ENCODE peak calls at places on chromosomes 5 and 9, in six cellular contexts. R is fibroblast of lung, S is aorta, K is cardiac fibroblast, V is mammary epithelial cell, H is HFF-Myc. D is an unnamed sample.

GRCh38 chr5:12614608-12615007 is 710.4 kb upstream of the CTNND2 start:
- DNase-seq in R (no peak), S (no peak), K (no peak), V (no peak), H (no peak), D (no peak)

GRCh38 chr9:70406446-70406862 is 8.0 kb downstream of the KLF9 start:
- DNase-seq in R (peak), S (no peak), K (peak), V (no peak), H (no peak), D (no peak)

GRCh38 chr5:77028631-77029375 is 1.4 kb upstream of the AGGF1 start:
- DNase-seq in R (no peak), S (no peak), K (no peak), V (no peak), H (no peak), D (no peak)

GRCh38 chr9:86948153-86948929 is 1.0 kb upstream of the GAS1 start:
- DNase-seq in R (peak), S (peak), K (peak), V (peak), H (no peak), D (peak)

GRCh38 chr9:98570663-98571440 is 137.9 kb downstream of the GABBR2 start:
- DNase-seq in R (no peak), S (no peak), K (no peak), V (no peak), H (no peak), D (no peak)

GRCh38 chr9:75889577-75889976 is 896 bp upstream of the PCSK5 start:
- DNase-seq in R (no peak), S (no peak), K (no peak), V (no peak), H (no peak), D (no peak)

GRCh38 chr5:141363952-141364660 is at the start of gene PCDHGA5:
- DNase-seq in R (peak), S (peak), K (peak), V (no peak), H (no peak), D (no peak)

GRCh38 chr5:105172918-105173317 is 1610.3 kb upstream of the NUDT12 start:
- DNase-seq in R (no peak), S (no peak), K (no peak), V (no peak), H (no peak), D (no peak)

DNA sequence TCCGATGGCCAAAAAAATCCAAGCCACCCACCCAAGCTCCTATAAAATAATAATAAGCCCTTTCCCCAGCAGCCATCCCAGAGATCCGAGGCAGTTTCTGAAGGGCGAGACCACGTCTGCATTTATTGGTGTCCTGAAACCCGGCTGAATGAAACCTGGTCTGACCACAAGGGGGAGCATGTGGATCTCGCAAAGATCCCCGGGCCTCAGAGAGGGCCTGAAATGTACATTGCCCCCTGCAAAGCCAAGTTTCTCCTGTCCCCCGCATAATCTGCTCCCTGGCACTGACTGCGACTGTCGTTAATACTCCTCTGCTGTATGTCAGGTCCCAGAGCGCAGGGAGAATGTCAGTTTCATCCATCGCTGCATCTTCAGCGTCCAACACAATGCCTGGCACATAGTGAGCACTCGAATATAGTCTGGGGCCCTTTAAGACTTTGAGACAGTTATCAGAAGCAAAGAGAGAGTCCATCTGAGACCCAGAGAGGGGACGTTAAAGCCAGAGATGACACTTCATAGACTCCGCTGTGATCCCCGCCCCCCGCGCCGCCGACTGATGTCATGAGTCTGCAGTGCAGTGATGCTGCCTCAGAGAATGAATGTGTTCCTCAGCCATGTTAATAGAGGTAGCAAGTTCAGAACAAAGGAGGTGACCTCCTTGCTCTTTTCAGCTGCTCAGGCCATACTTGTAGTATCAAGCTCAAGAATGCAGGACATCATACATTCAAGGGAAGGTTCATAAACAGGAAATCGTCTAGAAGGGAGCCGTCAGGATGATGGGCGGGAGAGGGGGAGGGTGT is 74.5 kb upstream of the BARHL1 start:
- DNase-seq in R (peak), S (no peak), K (peak), V (peak), H (peak), D (peak)
- H3K4me3 ChIP-seq in R (no peak), S (no peak), K (no peak), V (no peak), H (no peak), D (no peak)

GRCh38 chr5:43001748-43002147 is 38.4 kb downstream of the ANXA2R start:
- DNase-seq in R (no peak), S (no peak), K (no peak), V (no peak), H (no peak), D (no peak)

GRCh38 chr5:43000914-43001313 is 39.2 kb downstream of the ANXA2R start:
- DNase-seq in R (no peak), S (no peak), K (no peak), V (no peak), H (no peak), D (no peak)

GRCh38 chr5:42995152-42995751 is 44.9 kb downstream of the ANXA2R start:
- DNase-seq in R (peak), S (no peak), K (peak), V (no peak), H (no peak), D (no peak)

GRCh38 chr5:42994285-42995151 is 45.6 kb downstream of the ANXA2R start:
- DNase-seq in R (peak), S (peak), K (peak), V (peak), H (peak), D (peak)

GRCh38 chr5:43000198-43000840 is 39.8 kb downstream of the ANXA2R start:
- DNase-seq in R (peak), S (no peak), K (no peak), V (peak), H (no peak), D (peak)
- H3K4me3 ChIP-seq in R (peak), S (no peak), K (peak), V (peak), H (peak), D (peak)

GRCh38 chr5:148829248-148829594 is 2.8 kb downstream of the ADRB2 start:
- DNase-seq in R (no peak), S (no peak), K (no peak), V (no peak), H (no peak), D (no peak)

GRCh38 chr5:148829734-148830133 is 3.3 kb downstream of the ADRB2 start:
- DNase-seq in R (no peak), S (no peak), K (no peak), V (no peak), H (no peak), D (no peak)

GRCh38 chr5:148827723-148828122 is 1.3 kb downstream of the ADRB2 start:
- DNase-seq in R (no peak), S (no peak), K (no peak), V (peak), H (no peak), D (no peak)

GRCh38 chr5:148830220-148830619 is 3.8 kb downstream of the ADRB2 start:
- DNase-seq in R (no peak), S (no peak), K (no peak), V (no peak), H (no peak), D (no peak)

GRCh38 chr5:148828461-148829247 is 2.2 kb downstream of the ADRB2 start:
- DNase-seq in R (no peak), S (no peak), K (no peak), V (peak), H (no peak), D (no peak)
- H3K4me3 ChIP-seq in R (peak), S (no peak), K (no peak), V (peak), H (peak), D (peak)

GRCh38 chr5:180290568-180291233 is 1.2 kb downstream of the MAPK9 start:
- DNase-seq in R (no peak), S (no peak), K (no peak), V (no peak), H (no peak), D (no peak)
- H3K4me3 ChIP-seq in R (no peak), S (peak), K (peak), V (peak), H (peak), D (peak)

GRCh38 chr9:129580211-129580915 is 40.5 kb downstream of the C9orf50 start:
- DNase-seq in R (no peak), S (no peak), K (no peak), V (no peak), H (no peak), D (peak)
- H3K4me3 ChIP-seq in R (no peak), S (no peak), K (no peak), V (no peak), H (no peak), D (no peak)

GRCh38 chr5:1652873-1653707 is 129.3 kb upstream of the LPCAT1 start:
- DNase-seq in R (no peak), S (no peak), K (no peak), V (peak), H (no peak), D (no peak)
- H3K4me3 ChIP-seq in R (no peak), S (no peak), K (no peak), V (no peak), H (no peak), D (no peak)

DNA sequence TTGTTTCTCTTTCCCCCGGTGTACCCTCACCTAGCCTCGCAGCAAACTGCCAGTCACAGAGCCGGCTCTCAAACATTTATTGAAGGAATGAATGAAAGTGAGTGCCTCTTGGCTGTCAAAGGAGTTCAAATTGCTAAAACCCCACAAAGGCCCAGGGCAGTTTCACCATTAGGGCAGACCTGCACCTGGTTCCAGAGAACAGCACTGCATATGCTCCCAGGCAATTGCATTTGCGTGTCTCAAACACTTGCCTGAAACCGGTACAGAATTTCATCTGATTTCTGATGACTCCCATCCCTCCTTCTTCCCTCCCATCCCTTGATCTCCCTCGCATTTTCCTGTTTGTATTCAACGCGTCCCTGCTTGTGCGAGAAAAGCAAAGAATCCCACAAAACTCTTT is 165.6 kb upstream of the ZNF462 start:
- DNase-seq in R (no peak), S (no peak), K (no peak), V (peak), H (no peak), D (no peak)
- H3K4me3 ChIP-seq in R (no peak), S (no peak), K (no peak), V (no peak), H (no peak), D (no peak)

D was measured in right cardiac atrium.